ENCODE peak calls at places on chromosomes 1 and 21, in six cellular contexts. One of them, this sample, is unnamed.

GRCh38 chr1:208243851-208244583 is at the start of gene PLXNA2:
- DNase-seq in activated T-cell treated with anti-CD3 and anti-CD28 coated beads, Interleukin-2, amount 50 U/mL, for 24 hours: peak
- DNase-seq in hypothalamus: peak
- DNase-seq in NCI-H2029 treated with DMSO at 0.1 percent for 48 hours: peak
- DNase-seq in amniotic stem cell: no peak
- DNase-seq in HL-60: peak
- DNase-seq in this sample: peak

GRCh38 chr1:31112223-31112622 is 46.7 kb upstream of the PUM1 start:
- DNase-seq in amniotic stem cell: no peak
- DNase-seq in activated T-cell treated with anti-CD3 and anti-CD28 coated beads, Interleukin-2, amount 50 U/mL, for 24 hours: no peak
- DNase-seq in NCI-H2029 treated with DMSO at 0.1 percent for 48 hours: no peak
- DNase-seq in HL-60: no peak
- DNase-seq in hypothalamus: no peak
- DNase-seq in this sample: no peak

GRCh38 chr21:25107708-25108107 is 499.6 kb downstream of the MRPL39 start:
- DNase-seq in activated T-cell treated with anti-CD3 and anti-CD28 coated beads, Interleukin-2, amount 50 U/mL, for 24 hours: no peak
- DNase-seq in hypothalamus: no peak
- DNase-seq in NCI-H2029 treated with DMSO at 0.1 percent for 48 hours: no peak
- DNase-seq in HL-60: peak
- DNase-seq in amniotic stem cell: no peak
- DNase-seq in this sample: no peak

GRCh38 chr1:225412803-225413338 is 15.0 kb downstream of the LBR start:
- DNase-seq in amniotic stem cell: no peak
- DNase-seq in NCI-H2029 treated with DMSO at 0.1 percent for 48 hours: no peak
- DNase-seq in HL-60: no peak
- DNase-seq in hypothalamus: no peak
- DNase-seq in activated T-cell treated with anti-CD3 and anti-CD28 coated beads, Interleukin-2, amount 50 U/mL, for 24 hours: no peak
- DNase-seq in this sample: no peak

GRCh38 chr1:182227864-182228547 is 163.6 kb downstream of the GLUL start:
- DNase-seq in HL-60: no peak
- DNase-seq in NCI-H2029 treated with DMSO at 0.1 percent for 48 hours: peak
- DNase-seq in activated T-cell treated with anti-CD3 and anti-CD28 coated beads, Interleukin-2, amount 50 U/mL, for 24 hours: no peak
- DNase-seq in hypothalamus: no peak
- DNase-seq in amniotic stem cell: no peak
- DNase-seq in this sample: no peak

GRCh38 chr1:58936973-58937372 is 153.1 kb upstream of the JUN start:
- DNase-seq in activated T-cell treated with anti-CD3 and anti-CD28 coated beads, Interleukin-2, amount 50 U/mL, for 24 hours: no peak
- DNase-seq in NCI-H2029 treated with DMSO at 0.1 percent for 48 hours: no peak
- DNase-seq in amniotic stem cell: no peak
- DNase-seq in hypothalamus: no peak
- DNase-seq in HL-60: no peak
- DNase-seq in this sample: no peak

GRCh38 chr1:101262601-101263348 is 26.0 kb downstream of the S1PR1 start:
- DNase-seq in NCI-H2029 treated with DMSO at 0.1 percent for 48 hours: no peak
- DNase-seq in hypothalamus: no peak
- DNase-seq in HL-60: no peak
- DNase-seq in amniotic stem cell: no peak
- DNase-seq in activated T-cell treated with anti-CD3 and anti-CD28 coated beads, Interleukin-2, amount 50 U/mL, for 24 hours: no peak
- DNase-seq in this sample: peak

GRCh38 chr1:111758373-111758772 is 2.7 kb downstream of the DDX20 start:
- DNase-seq in hypothalamus: no peak
- DNase-seq in HL-60: no peak
- DNase-seq in NCI-H2029 treated with DMSO at 0.1 percent for 48 hours: no peak
- DNase-seq in amniotic stem cell: no peak
- DNase-seq in activated T-cell treated with anti-CD3 and anti-CD28 coated beads, Interleukin-2, amount 50 U/mL, for 24 hours: no peak
- DNase-seq in this sample: peak

GRCh38 chr1:7401814-7402547 is 369.1 kb upstream of the VAMP3 start:
- DNase-seq in activated T-cell treated with anti-CD3 and anti-CD28 coated beads, Interleukin-2, amount 50 U/mL, for 24 hours: no peak
- DNase-seq in NCI-H2029 treated with DMSO at 0.1 percent for 48 hours: no peak
- DNase-seq in HL-60: no peak
- DNase-seq in amniotic stem cell: peak
- DNase-seq in hypothalamus: peak
- DNase-seq in this sample: no peak

GRCh38 chr1:111879086-111879485 is 110.4 kb downstream of the KCND3 start:
- DNase-seq in activated T-cell treated with anti-CD3 and anti-CD28 coated beads, Interleukin-2, amount 50 U/mL, for 24 hours: no peak
- DNase-seq in amniotic stem cell: no peak
- DNase-seq in NCI-H2029 treated with DMSO at 0.1 percent for 48 hours: no peak
- DNase-seq in hypothalamus: no peak
- DNase-seq in HL-60: no peak
- DNase-seq in this sample: no peak

GRCh38 chr1:236421022-236421421 is 26.9 kb downstream of the EDARADD start:
- DNase-seq in activated T-cell treated with anti-CD3 and anti-CD28 coated beads, Interleukin-2, amount 50 U/mL, for 24 hours: no peak
- DNase-seq in HL-60: no peak
- DNase-seq in hypothalamus: no peak
- DNase-seq in NCI-H2029 treated with DMSO at 0.1 percent for 48 hours: no peak
- DNase-seq in amniotic stem cell: no peak
- DNase-seq in this sample: peak

GRCh38 chr21:45167796-45168222 is 93.4 kb downstream of the ADARB1 start:
- DNase-seq in HL-60: no peak
- DNase-seq in NCI-H2029 treated with DMSO at 0.1 percent for 48 hours: no peak
- DNase-seq in amniotic stem cell: no peak
- DNase-seq in activated T-cell treated with anti-CD3 and anti-CD28 coated beads, Interleukin-2, amount 50 U/mL, for 24 hours: no peak
- DNase-seq in hypothalamus: no peak
- DNase-seq in this sample: no peak

GRCh38 chr1:12053752-12054548 is 9.2 kb upstream of the TNFRSF8 start:
- DNase-seq in hypothalamus: no peak
- DNase-seq in HL-60: no peak
- DNase-seq in NCI-H2029 treated with DMSO at 0.1 percent for 48 hours: no peak
- DNase-seq in activated T-cell treated with anti-CD3 and anti-CD28 coated beads, Interleukin-2, amount 50 U/mL, for 24 hours: no peak
- DNase-seq in amniotic stem cell: no peak
- DNase-seq in this sample: no peak

GRCh38 chr1:2971609-2972008 is 49.7 kb upstream of the ACTRT2 start:
- DNase-seq in HL-60: no peak
- DNase-seq in NCI-H2029 treated with DMSO at 0.1 percent for 48 hours: no peak
- DNase-seq in amniotic stem cell: no peak
- DNase-seq in hypothalamus: no peak
- DNase-seq in activated T-cell treated with anti-CD3 and anti-CD28 coated beads, Interleukin-2, amount 50 U/mL, for 24 hours: no peak
- DNase-seq in this sample: no peak

GRCh38 chr1:159943908-159944622 is 1.3 kb downstream of the IGSF9 start:
- DNase-seq in activated T-cell treated with anti-CD3 and anti-CD28 coated beads, Interleukin-2, amount 50 U/mL, for 24 hours: no peak
- DNase-seq in HL-60: no peak
- DNase-seq in NCI-H2029 treated with DMSO at 0.1 percent for 48 hours: no peak
- DNase-seq in amniotic stem cell: no peak
- DNase-seq in hypothalamus: no peak
- DNase-seq in this sample: no peak

GRCh38 chr1:118147542-118147941 is 37.5 kb downstream of the SPAG17 start:
- DNase-seq in NCI-H2029 treated with DMSO at 0.1 percent for 48 hours: no peak
- DNase-seq in HL-60: no peak
- DNase-seq in activated T-cell treated with anti-CD3 and anti-CD28 coated beads, Interleukin-2, amount 50 U/mL, for 24 hours: no peak
- DNase-seq in hypothalamus: no peak
- DNase-seq in amniotic stem cell: no peak
- DNase-seq in this sample: no peak